ENCODE peak calls at places on chromosomes 7 and 10, in four cellular contexts. L is ecto neural progenitor cell, Y is skeletal muscle cell, T is HuH-7. P is an unnamed sample.

GRCh38 chr10:69856601-69857166 is 55.0 kb downstream of the COL13A1 start:
- DNase-seq in L (no peak), T (no peak), Y (no peak), P (no peak)

GRCh38 chr10:76086571-76087260 is 655.3 kb downstream of the LRMDA start:
- DNase-seq in Y (peak; percentile 93), L (no peak), T (peak; percentile 52), P (peak; percentile 97)

GRCh38 chr7:151310578-151310977 is 31.0 kb upstream of the NUB1 start:
- DNase-seq in Y (no peak), L (peak; percentile 5), T (peak; percentile 46), P (no peak)

GRCh38 chr7:112238852-112239610 is 32.5 kb downstream of the ZNF277 start:
- DNase-seq in L (no peak), Y (no peak), T (no peak), P (peak; percentile 22)

GRCh38 chr7:6026917-6027316 is 4.3 kb upstream of the ANKRD61 start:
- DNase-seq in T (no peak), L (no peak), Y (no peak), P (no peak)

GRCh38 chr7:116549370-116549769 is 24.5 kb downstream of the CAV1 start:
- DNase-seq in T (no peak), Y (no peak), L (no peak), P (no peak)

GRCh38 chr7:132906193-132906829 is 175.6 kb downstream of the CHCHD3 start:
- DNase-seq in Y (no peak), T (no peak), L (no peak), P (no peak)

GRCh38 chr7:102974366-102975236 is 61.8 kb downstream of the LRRC17 start:
- DNase-seq in Y (no peak), L (no peak), T (no peak), P (no peak)

GRCh38 chr7:158444501-158445420 is 142.9 kb downstream of the PTPRN2 start:
- DNase-seq in Y (no peak), L (no peak), T (no peak), P (no peak)

GRCh38 chr7:7498881-7499280 is 36.8 kb downstream of the COL28A1 start:
- DNase-seq in L (no peak), Y (no peak), T (no peak), P (no peak)

GRCh38 chr10:101940916-101941315 is 97.3 kb upstream of the KCNIP2 start:
- DNase-seq in T (no peak), Y (no peak), L (no peak), P (peak; percentile 25)

GRCh38 chr7:148693651-148694050 is 5.1 kb upstream of the CUL1 start:
- DNase-seq in Y (no peak), T (no peak), L (no peak), P (no peak)

GRCh38 chr7:115153770-115154468 is 232.0 kb downstream of the MDFIC start:
- DNase-seq in L (no peak), Y (no peak), T (no peak), P (no peak)

GRCh38 chr7:158185653-158186052 is 402.0 kb downstream of the PTPRN2 start:
- DNase-seq in L (no peak), Y (no peak), T (no peak), P (no peak)

GRCh38 chr7:409344-410281 is 110.0 kb downstream of the PDGFA start:
- DNase-seq in Y (no peak), T (no peak), L (no peak), P (no peak)

GRCh38 chr7:150631866-150632864 is at the start of gene GIMAP6:
- DNase-seq in T (no peak), Y (no peak), L (no peak), P (no peak)

GRCh38 chr10:43200538-43201390 is 62.5 kb downstream of the CSGALNACT2 start:
- DNase-seq in Y (no peak), T (no peak), L (no peak), P (no peak)

GRCh38 chr7:134891262-134892001 is 94.9 kb upstream of the AGBL3 start:
- DNase-seq in Y (peak; percentile 96), T (peak; percentile 79), L (peak; percentile 84), P (peak; percentile 96)

GRCh38 chr7:157752832-157753291 is 416.1 kb downstream of the DNAJB6 start:
- DNase-seq in Y (no peak), L (no peak), T (no peak), P (peak; percentile 40)

GRCh38 chr10:131858583-131859340 is 42.0 kb upstream of the PPP2R2D start:
- DNase-seq in L (peak; percentile 36), T (no peak), Y (no peak), P (no peak)

GRCh38 chr7:102248456-102249395 is 37.9 kb upstream of the SH2B2 start:
- DNase-seq in T (no peak), Y (no peak), L (no peak), P (no peak)

GRCh38 chr10:132600416-132600815 is 62.8 kb downstream of the INPP5A start:
- DNase-seq in L (no peak), Y (no peak), T (no peak), P (no peak)

GRCh38 chr10:78318305-78318704 is 284.6 kb downstream of the RPS24 start:
- DNase-seq in Y (no peak), T (no peak), L (peak; percentile 29), P (no peak)

GRCh38 chr7:56074371-56074791 is 10.3 kb downstream of the SUMF2 start:
- DNase-seq in L (peak; percentile 88), Y (no peak), T (peak; percentile 91), P (peak; percentile 44)

GRCh38 chr10:95237376-95238170 is 43.5 kb downstream of the ACSM6 start:
- DNase-seq in L (no peak), Y (no peak), T (no peak), P (no peak)

GRCh38 chr10:73263948-73264347 is 11.5 kb upstream of the MRPS16 start:
- DNase-seq in Y (no peak), T (no peak), L (no peak), P (no peak)

GRCh38 chr10:17292375-17292774 is 64.3 kb downstream of the VIM start:
- DNase-seq in Y (no peak), L (no peak), T (no peak), P (no peak)

P was measured in astrocyte.